ENCODE peak calls at places on chromosomes 11 and 22, in six cellular contexts. Q is fibroblast of pulmonary artery, O is sigmoid colon, I is nephron progenitor cell, X is thoracic aorta, V is brain microvascular endothelial cell. H is an unnamed sample.
A peak's percentile ranks its signal among the peaks of the same experiment; 100 is the strongest.

GRCh38 chr11:58392741-58393140 is 13.9 kb downstream of the OR5B3 start:
- DNase-seq in O (no peak), X (no peak), Q (no peak), V (no peak), I (no peak), H (no peak)

GRCh38 chr22:50600541-50600940 is at the start of gene MAPK8IP2:
- DNase-seq in X (no peak), Q (no peak), V (no peak), I (peak; percentile 60), O (no peak), H (no peak)

GRCh38 chr22:46069518-46070214 is 80.7 kb upstream of the PPARA start:
- DNase-seq in Q (peak; percentile 94), V (peak; percentile 71), I (no peak), X (peak; percentile 71), O (peak; percentile 96), H (peak; percentile 96)

GRCh38 chr11:61007383-61007970 is 36.0 kb downstream of the CD6 start:
- DNase-seq in Q (no peak), O (no peak), V (no peak), X (no peak), I (peak; percentile 61), H (no peak)

GRCh38 chr11:119236891-119237290 is 30.8 kb downstream of the CBL start:
- DNase-seq in X (no peak), V (peak; percentile 21), Q (peak; percentile 14), O (no peak), I (no peak), H (no peak)

GRCh38 chr11:3824714-3825472 is 15.9 kb downstream of the RHOG start:
- DNase-seq in X (no peak), I (peak; percentile 52), Q (peak; percentile 55), V (peak; percentile 47), O (peak; percentile 73), H (no peak)

GRCh38 chr11:86753376-86753775 is 47.0 kb upstream of the PRSS23 start:
- DNase-seq in I (no peak), X (no peak), V (no peak), O (no peak), Q (no peak), H (no peak)

GRCh38 chr22:17655289-17655688 is 16.7 kb downstream of the BCL2L13 start:
- DNase-seq in V (no peak), X (no peak), Q (no peak), O (no peak), I (no peak), H (no peak)

GRCh38 chr22:40324468-40325305 is 21.6 kb upstream of the ADSL start:
- DNase-seq in X (no peak), V (no peak), I (no peak), O (no peak), Q (no peak), H (no peak)

GRCh38 chr11:85844439-85845051 is 10.6 kb upstream of the CCDC83 start:
- DNase-seq in V (peak; percentile 15), I (no peak), Q (peak; percentile 32), O (no peak), X (no peak), H (peak; percentile 68)

GRCh38 chr11:31959711-31960110 is 131.2 kb upstream of the RCN1 start:
- DNase-seq in Q (no peak), V (no peak), O (no peak), X (no peak), I (no peak), H (no peak)

DNA sequence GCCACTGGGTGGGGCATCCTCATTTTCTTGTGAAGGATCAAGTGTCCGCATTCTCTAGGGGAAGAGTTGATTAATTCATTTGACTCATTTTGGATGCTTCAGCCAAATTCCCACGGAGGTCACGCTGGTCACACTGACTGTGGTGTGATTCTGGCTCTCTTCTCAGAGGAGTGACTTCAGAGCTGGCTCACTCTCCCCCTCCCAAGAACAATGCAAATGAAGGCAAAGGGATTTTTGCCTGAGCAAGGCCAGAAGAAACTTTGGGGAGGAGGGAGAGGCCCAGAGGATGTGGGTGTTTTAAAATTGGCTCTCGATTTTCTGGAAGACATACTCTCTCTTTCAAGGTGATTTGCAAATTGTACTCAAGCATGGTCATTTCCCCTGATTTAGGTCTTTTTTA is 51.1 kb upstream of the LMO2 start:
- DNase-seq in V (peak; percentile 90), X (peak; percentile 41), Q (peak; percentile 78), I (no peak), O (no peak), H (no peak)
- TF ChIP-seq CTCF in V (peak; percentile 6), X (no peak), Q (peak; percentile 9), I (no peak), O (no peak), H (no peak)

GRCh38 chr11:19736831-19737230 is 24.2 kb downstream of the NAV2 start:
- DNase-seq in X (no peak), I (no peak), Q (no peak), V (no peak), O (no peak), H (no peak)

GRCh38 chr11:19737575-19737974 is 24.9 kb downstream of the NAV2 start:
- DNase-seq in V (no peak), Q (no peak), O (no peak), X (no peak), I (no peak), H (no peak)

GRCh38 chr11:19734171-19734570 is 21.5 kb downstream of the NAV2 start:
- DNase-seq in Q (no peak), V (no peak), O (no peak), I (no peak), X (no peak), H (no peak)

GRCh38 chr11:19738124-19738523 is 25.5 kb downstream of the NAV2 start:
- DNase-seq in O (no peak), I (no peak), V (no peak), X (no peak), Q (no peak), H (no peak)

GRCh38 chr11:19735512-19735911 is 22.9 kb downstream of the NAV2 start:
- DNase-seq in O (no peak), I (no peak), V (peak; percentile 41), Q (peak; percentile 29), X (no peak), H (no peak)
- TF ChIP-seq CTCF in O (peak; percentile 17), I (no peak), V (peak; percentile 63), Q (peak; percentile 18), X (peak; percentile 19), H (peak; percentile 28)

GRCh38 chr11:124746621-124747243 is 5.3 kb downstream of the VSIG2 start:
- DNase-seq in Q (peak; percentile 57), V (peak; percentile 78), I (peak; percentile 77), O (no peak), X (no peak), H (no peak)
- TF ChIP-seq CTCF in Q (peak; percentile 28), V (peak; percentile 77), I (no peak), O (peak; percentile 21), X (no peak), H (peak; percentile 36)

DNA sequence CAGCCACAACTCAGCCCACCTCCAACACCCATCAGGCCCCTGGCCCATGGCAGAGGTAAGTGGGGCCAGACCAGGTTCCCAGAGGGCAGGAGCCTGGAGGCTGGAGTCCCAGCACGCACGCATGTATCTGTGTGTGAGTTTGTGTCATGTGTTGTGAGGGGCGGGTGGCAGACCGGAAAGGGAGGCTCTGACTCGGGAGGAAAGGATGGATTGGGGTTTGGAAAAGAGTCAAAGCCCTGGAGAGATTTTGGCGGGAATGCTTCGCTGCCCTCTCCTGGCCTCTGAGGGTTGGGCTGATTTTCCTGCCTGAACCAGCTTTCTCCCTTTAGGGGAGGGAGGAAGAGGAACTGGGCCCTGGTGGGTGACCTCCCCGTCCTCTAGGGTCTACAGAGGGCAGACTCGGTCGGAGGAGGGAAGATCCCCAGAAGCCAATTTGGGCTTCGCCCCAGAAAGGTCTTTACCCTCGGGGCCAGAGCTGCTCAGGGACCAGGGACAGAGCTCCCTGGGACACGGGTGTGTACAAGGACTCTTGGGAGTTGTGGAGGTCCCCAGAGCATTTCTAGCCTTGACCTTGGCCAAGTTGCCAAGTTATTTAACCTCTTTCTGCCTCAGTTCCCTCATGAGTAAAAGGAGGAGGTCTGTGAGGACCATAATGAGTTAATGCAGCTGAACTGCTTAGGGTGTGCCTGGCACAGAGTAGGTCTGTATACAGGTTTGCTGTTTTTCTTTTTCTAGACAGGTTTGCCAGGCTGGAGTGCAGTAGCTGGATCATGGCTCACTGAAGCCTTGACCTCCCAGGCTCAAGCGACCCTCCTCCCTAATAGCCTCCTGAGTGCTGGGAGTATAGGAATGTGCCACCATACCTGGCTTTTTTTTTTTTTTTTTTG is 6.9 kb downstream of the C11orf68 start:
- DNase-seq in I (peak; percentile 31), Q (peak; percentile 80), O (peak; percentile 85), V (no peak), X (no peak), H (peak; percentile 86)
- TF ChIP-seq CTCF in I (no peak), Q (peak; percentile 30), O (no peak), V (peak; percentile 42), X (peak; percentile 24), H (peak; percentile 74)